ENCODE peak calls at places on chromosomes 4 and X, in nine cellular contexts. H is dorsolateral prefrontal cortex; L is transverse colon; J is heart left ventricle; X is CD4-positive, alpha-beta memory T cell; C is brain microvascular endothelial cell; P is H1; V is psoas muscle; M is mesenchymal stem cell. D is an unnamed sample.

GRCh38 chr4:100588076-100588475 is 70.3 kb upstream of the EMCN start:
- DNase-seq in H (no peak), L (no peak), J (no peak), X (no peak), C (no peak), P (no peak), V (no peak), M (peak; percentile 69), D (no peak)

GRCh38 chrX:11530621-11531020 is 135.1 kb downstream of the ARHGAP6 start:
- DNase-seq in H (no peak), L (no peak), J (no peak), X (no peak), C (no peak), P (no peak), V (no peak), M (peak; percentile 12), D (peak; percentile 27)

GRCh38 chr4:78599147-78599546 is 47.6 kb downstream of the ANXA3 start:
- DNase-seq in H (no peak), L (no peak), J (no peak), X (no peak), C (no peak), P (no peak), V (no peak), M (no peak), D (no peak)

GRCh38 chrX:104253567-104254441 is 929 bp downstream of the ESX1 start:
- DNase-seq in H (no peak), L (no peak), J (no peak), X (no peak), C (no peak), P (no peak), V (no peak), M (peak; percentile 2), D (no peak)

GRCh38 chr4:124903995-124904722 is 191.6 kb upstream of the ANKRD50 start:
- DNase-seq in H (no peak), L (no peak), J (peak; percentile 39), X (no peak), C (peak; percentile 54), P (no peak), V (peak; percentile 13), M (peak; percentile 41), D (peak; percentile 20)

GRCh38 chrX:98931194-98931593 is 1478.9 kb downstream of the PCDH19 start:
- DNase-seq in H (no peak), L (no peak), J (no peak), X (no peak), C (no peak), P (no peak), V (no peak), M (peak; percentile 0), D (no peak)

GRCh38 chrX:55450259-55450658 is 1.7 kb upstream of the MAGEH1 start:
- DNase-seq in H (no peak), L (no peak), J (no peak), X (no peak), C (no peak), P (no peak), V (no peak), M (peak; percentile 6), D (no peak)

GRCh38 chr4:152193059-152193458 is 342.8 kb downstream of the FBXW7 start:
- DNase-seq in H (no peak), L (no peak), J (no peak), X (no peak), C (peak; percentile 1), P (no peak), V (no peak), M (no peak), D (no peak)

GRCh38 chr4:13535118-13535517 is 9.2 kb downstream of the NKX3-2 start:
- DNase-seq in H (no peak), L (no peak), J (no peak), X (no peak), C (no peak), P (no peak), V (no peak), M (no peak), D (no peak)

GRCh38 chr4:119543794-119544193 is 84.8 kb downstream of the PDE5A start:
- DNase-seq in H (no peak), L (no peak), J (no peak), X (no peak), C (no peak), P (no peak), V (no peak), M (no peak), D (no peak)

GRCh38 chrX:115561605-115562491 is 874 bp downstream of the PLS3 start:
- DNase-seq in H (peak; percentile 41), L (peak; percentile 21), J (peak; percentile 53), X (no peak), C (no peak), P (no peak), V (peak; percentile 55), M (peak; percentile 68), D (peak; percentile 67)

GRCh38 chrX:121876316-121876715 is 828.9 kb downstream of the GLUD2 start:
- DNase-seq in H (no peak), L (no peak), J (no peak), X (no peak), C (no peak), P (no peak), V (no peak), M (no peak), D (no peak)

GRCh38 chr4:10212400-10212799 is 95.8 kb upstream of the WDR1 start:
- DNase-seq in H (no peak), L (no peak), J (no peak), X (no peak), C (no peak), P (no peak), V (no peak), M (no peak), D (no peak)

GRCh38 chrX:100935767-100936166 is 7.0 kb upstream of the XKRX start:
- DNase-seq in H (no peak), L (no peak), J (no peak), X (no peak), C (no peak), P (no peak), V (no peak), M (no peak), D (no peak)

GRCh38 chr4:148173397-148174017 is 268.7 kb downstream of the NR3C2 start:
- DNase-seq in H (no peak), L (peak; percentile 22), J (no peak), X (no peak), C (peak; percentile 7), P (no peak), V (no peak), M (no peak), D (no peak)

GRCh38 chr4:185665655-185666054 is 130.3 kb upstream of the PDLIM3 start:
- DNase-seq in H (no peak), L (no peak), J (no peak), X (no peak), C (no peak), P (no peak), V (no peak), M (no peak), D (no peak)

GRCh38 chr4:112127736-112128322 is 17.4 kb upstream of the FAM241A start:
- DNase-seq in H (no peak), L (no peak), J (no peak), X (no peak), C (peak; percentile 55), P (no peak), V (no peak), M (no peak), D (no peak)

GRCh38 chrX:150504399-150505186 is 63.8 kb upstream of the MTM1 start:
- DNase-seq in H (no peak), L (no peak), J (no peak), X (no peak), C (no peak), P (no peak), V (no peak), M (no peak), D (no peak)

GRCh38 chr4:138961687-138962086 is 53.9 kb upstream of the NOCT start:
- DNase-seq in H (no peak), L (no peak), J (no peak), X (no peak), C (no peak), P (no peak), V (no peak), M (no peak), D (no peak)

GRCh38 chrX:68647156-68647957 is at the start of gene STARD8:
- DNase-seq in H (no peak), L (no peak), J (peak; percentile 53), X (no peak), C (peak; percentile 11), P (peak; percentile 19), V (no peak), M (peak; percentile 46), D (peak; percentile 14)

DNA sequence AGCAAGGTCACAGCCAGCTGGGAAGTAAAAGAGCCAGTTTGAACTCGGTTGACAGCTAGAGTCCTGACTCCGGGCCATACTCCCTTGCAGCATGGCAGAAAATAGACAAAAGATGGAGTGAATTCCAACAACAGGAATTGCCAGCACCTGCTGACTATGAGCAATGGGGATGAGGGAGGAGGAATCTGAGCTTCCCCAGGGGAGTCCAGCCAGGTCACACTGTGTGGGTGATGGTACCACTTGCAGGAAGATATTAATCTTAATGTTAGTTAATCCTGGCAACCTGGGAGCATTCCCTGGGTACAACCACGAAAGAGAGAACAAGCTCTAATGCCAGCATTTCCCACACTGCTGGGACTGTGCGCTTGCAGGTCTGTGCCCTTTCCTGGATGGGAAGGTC is 48.1 kb upstream of the S100G start:
- DNase-seq in H (no peak), L (no peak), J (no peak), X (no peak), C (no peak), P (no peak), V (peak; percentile 21), M (no peak), D (no peak)
- H3K27me3 ChIP-seq in H (peaks cover 31% of the 10 kb centered on the region), L (no peaks in the 10 kb centered on the region), J (no peaks in the 10 kb centered on the region), X (no peaks in the 10 kb centered on the region), C (no peaks in the 10 kb centered on the region), P (no peaks in the 10 kb centered on the region), V (no peaks in the 10 kb centered on the region), M (no peaks in the 10 kb centered on the region), D (no peaks in the 10 kb centered on the region)

GRCh38 chrX:13815664-13816063 is 1.2 kb downstream of the GPM6B start:
- DNase-seq in H (no peak), L (no peak), J (no peak), X (no peak), C (no peak), P (no peak), V (no peak), M (no peak), D (no peak)
- H3K4me3 ChIP-seq in H (peak overlapping the region; percentile 58), L (no peak overlapping the region), J (no peak overlapping the region), X (no peak overlapping the region), C (no peak overlapping the region), P (no peak overlapping the region), V (no peak overlapping the region), M (no peak overlapping the region), D (no peak overlapping the region)

GRCh38 chr4:80189581-80189955 is 7.7 kb upstream of the PRDM8 start:
- DNase-seq in H (no peak), L (no peak), J (no peak), X (no peak), C (no peak), P (no peak), V (no peak), M (no peak), D (no peak)
- H3K27me3 ChIP-seq in H (peaks cover 65% of the 10 kb centered on the region), L (peaks cover 86% of the 10 kb centered on the region), J (peaks cover 91% of the 10 kb centered on the region), X (no peaks in the 10 kb centered on the region), C (peaks cover 23% of the 10 kb centered on the region), P (peaks cover 100% of the 10 kb centered on the region), V (peaks cover 2% of the 10 kb centered on the region), M (no peaks in the 10 kb centered on the region), D (no peaks in the 10 kb centered on the region)

DNA sequence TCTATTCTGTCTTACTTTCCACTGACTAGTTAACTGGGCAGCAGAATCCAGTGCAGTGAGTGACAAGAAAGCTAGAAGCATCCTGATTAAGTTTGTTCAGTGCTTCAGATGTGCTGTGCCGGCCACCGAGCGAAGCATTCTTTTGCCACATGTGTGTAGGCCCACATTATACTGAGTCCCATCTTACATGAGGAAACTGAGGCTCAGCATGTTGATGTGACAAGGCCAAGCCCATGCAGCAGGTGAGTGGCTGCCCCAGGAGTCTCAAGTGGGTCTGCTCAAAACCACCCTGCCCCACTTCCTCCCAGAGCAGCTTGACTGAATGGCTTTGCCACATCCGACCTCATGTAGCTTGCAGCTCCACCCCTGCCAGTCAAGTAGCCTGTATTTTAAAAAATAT is 50.5 kb downstream of the RHOH start:
- DNase-seq in H (no peak), L (peak; percentile 35), J (no peak), X (peak; percentile 69), C (no peak), P (no peak), V (no peak), M (no peak), D (no peak)
- H3K4me3 ChIP-seq in H (no peak overlapping the region), L (no peak overlapping the region), J (no peak overlapping the region), X (no peak overlapping the region), C (no peak overlapping the region), P (no peak overlapping the region), V (no peak overlapping the region), M (no peak overlapping the region), D (no peak overlapping the region)

D was measured in ovary.